ENCODE peak calls at places on chromosomes 4 and X, in six cellular contexts. S is SW480, N is NCI-H1105, Q is A673, F is T47D, M is choroid plexus epithelial cell. G is an unnamed sample.
A peak's percentile ranks its signal among the peaks of the same experiment; 100 is the strongest.

GRCh38 chr4:8269535-8270417 is at the start of gene HTRA3:
- DNase-seq in S (peak; percentile 24), N (no peak), Q (no peak), F (no peak), M (peak; percentile 47), G (no peak)

GRCh38 chr4:16450724-16451123 is 224.5 kb upstream of the TAPT1 start:
- DNase-seq in S (no peak), N (no peak), Q (peak; percentile 33), F (no peak), M (peak; percentile 12), G (no peak)

GRCh38 chrX:133089411-133089810 is 7.5 kb downstream of the USP26 start:
- DNase-seq in S (no peak), N (no peak), Q (no peak), F (no peak), M (no peak), G (no peak)

GRCh38 chr4:69984030-69984443 is 11.7 kb upstream of the STATH start:
- DNase-seq in S (no peak), N (peak; percentile 24), Q (peak; percentile 0), F (peak; percentile 13), M (peak; percentile 91), G (peak; percentile 22)

GRCh38 chr4:3193531-3194203 is 55.3 kb upstream of the MSANTD1 start:
- DNase-seq in S (peak; percentile 30), N (no peak), Q (peak; percentile 19), F (no peak), M (peak; percentile 52), G (no peak)

GRCh38 chrX:37976153-37976552 is 30.2 kb upstream of the SYTL5 start:
- DNase-seq in S (no peak), N (no peak), Q (no peak), F (no peak), M (peak; percentile 36), G (no peak)

GRCh38 chrX:37603938-37604409 is 32.5 kb downstream of the LANCL3 start:
- DNase-seq in S (no peak), N (no peak), Q (peak; percentile 9), F (no peak), M (no peak), G (no peak)

GRCh38 chrX:107429090-107429489 is 20.4 kb upstream of the FRMPD3 start:
- DNase-seq in S (peak; percentile 22), N (no peak), Q (peak; percentile 45), F (no peak), M (peak; percentile 38), G (peak; percentile 15)

GRCh38 chrX:21985332-21985777 is 44.8 kb downstream of the SMS start:
- DNase-seq in S (peak; percentile 68), N (peak; percentile 53), Q (peak; percentile 86), F (peak; percentile 29), M (peak; percentile 86), G (peak; percentile 32)

GRCh38 chr4:5992171-5993062 is 25.8 kb downstream of the C4orf50 start:
- DNase-seq in S (no peak), N (peak; percentile 41), Q (no peak), F (no peak), M (no peak), G (no peak)

GRCh38 chr4:139453041-139453370 is 915 bp upstream of the RAB33B start:
- DNase-seq in S (peak; percentile 82), N (peak; percentile 34), Q (no peak), F (peak; percentile 29), M (peak; percentile 88), G (peak; percentile 84)

GRCh38 chr4:130322439-130322838 is 1226.5 kb downstream of the C4orf33 start:
- DNase-seq in S (no peak), N (no peak), Q (no peak), F (no peak), M (no peak), G (no peak)

GRCh38 chr4:40190880-40191815 is 5.7 kb upstream of the RHOH start:
- DNase-seq in S (no peak), N (no peak), Q (peak; percentile 60), F (no peak), M (no peak), G (peak; percentile 54)

GRCh38 chrX:71976753-71977152 is 66.1 kb downstream of the NHSL2 start:
- DNase-seq in S (no peak), N (no peak), Q (peak; percentile 29), F (no peak), M (no peak), G (no peak)

GRCh38 chrX:45006002-45006800 is 133.2 kb downstream of the KDM6A start:
- DNase-seq in S (no peak), N (no peak), Q (no peak), F (no peak), M (peak; percentile 25), G (no peak)

G was measured in LoVo.